ENCODE peak calls at places on chromosomes 12 and 14, in six cellular contexts. One of them, this sample, is unnamed.

GRCh38 chr14:34254596-34254995 is 207.4 kb downstream of the SPTSSA start:
- DNase-seq in HepG2: no peak
- DNase-seq in SK-N-SH: no peak
- DNase-seq in K562: no peak
- DNase-seq in GM12878: no peak
- DNase-seq in H1: no peak
- DNase-seq in this sample: no peak

GRCh38 chr14:68673464-68673863 is 119.4 kb downstream of the ZFP36L1 start:
- DNase-seq in HepG2: no peak
- DNase-seq in SK-N-SH: no peak
- DNase-seq in K562: no peak
- DNase-seq in GM12878: no peak
- DNase-seq in H1: no peak
- DNase-seq in this sample: no peak

GRCh38 chr12:49664591-49665146 is 41.3 kb downstream of the PRPF40B start:
- DNase-seq in HepG2: no peak
- DNase-seq in SK-N-SH: peak
- DNase-seq in K562: no peak
- DNase-seq in GM12878: no peak
- DNase-seq in H1: no peak
- DNase-seq in this sample: no peak

GRCh38 chr12:104467346-104467837 is 10.6 kb downstream of the CHST11 start:
- DNase-seq in HepG2: no peak
- DNase-seq in SK-N-SH: no peak
- DNase-seq in K562: peak
- DNase-seq in GM12878: no peak
- DNase-seq in H1: no peak
- DNase-seq in this sample: peak

GRCh38 chr12:131113562-131113961 is 159.9 kb downstream of the ADGRD1 start:
- DNase-seq in HepG2: no peak
- DNase-seq in SK-N-SH: peak
- DNase-seq in K562: no peak
- DNase-seq in GM12878: no peak
- DNase-seq in H1: no peak
- DNase-seq in this sample: no peak

GRCh38 chr12:3809357-3810015 is 56.6 kb upstream of the CRACR2A start:
- DNase-seq in HepG2: no peak
- DNase-seq in SK-N-SH: no peak
- DNase-seq in K562: no peak
- DNase-seq in GM12878: no peak
- DNase-seq in H1: no peak
- DNase-seq in this sample: no peak

GRCh38 chr14:71358209-71358931 is 451.1 kb downstream of the PCNX1 start:
- DNase-seq in HepG2: no peak
- DNase-seq in SK-N-SH: no peak
- DNase-seq in K562: no peak
- DNase-seq in GM12878: peak
- DNase-seq in H1: no peak
- DNase-seq in this sample: no peak

GRCh38 chr12:50542448-50542847 is 37.7 kb downstream of the DIP2B start:
- DNase-seq in HepG2: no peak
- DNase-seq in SK-N-SH: no peak
- DNase-seq in K562: no peak
- DNase-seq in GM12878: no peak
- DNase-seq in H1: no peak
- DNase-seq in this sample: no peak

GRCh38 chr12:78880078-78880477 is 15.5 kb downstream of the SYT1 start:
- DNase-seq in HepG2: no peak
- DNase-seq in SK-N-SH: no peak
- DNase-seq in K562: no peak
- DNase-seq in GM12878: no peak
- DNase-seq in H1: no peak
- DNase-seq in this sample: no peak

GRCh38 chr12:5200276-5201087 is 156.8 kb downstream of the KCNA5 start:
- DNase-seq in HepG2: peak
- DNase-seq in SK-N-SH: peak
- DNase-seq in K562: peak
- DNase-seq in GM12878: no peak
- DNase-seq in H1: peak
- DNase-seq in this sample: peak

GRCh38 chr14:85293820-85294219 is 236.1 kb upstream of the FLRT2 start:
- DNase-seq in HepG2: no peak
- DNase-seq in SK-N-SH: no peak
- DNase-seq in K562: no peak
- DNase-seq in GM12878: no peak
- DNase-seq in H1: no peak
- DNase-seq in this sample: no peak

GRCh38 chr14:50095895-50096294 is 20.5 kb downstream of the VCPKMT start:
- DNase-seq in HepG2: no peak
- DNase-seq in SK-N-SH: no peak
- DNase-seq in K562: no peak
- DNase-seq in GM12878: no peak
- DNase-seq in H1: no peak
- DNase-seq in this sample: no peak

DNA sequence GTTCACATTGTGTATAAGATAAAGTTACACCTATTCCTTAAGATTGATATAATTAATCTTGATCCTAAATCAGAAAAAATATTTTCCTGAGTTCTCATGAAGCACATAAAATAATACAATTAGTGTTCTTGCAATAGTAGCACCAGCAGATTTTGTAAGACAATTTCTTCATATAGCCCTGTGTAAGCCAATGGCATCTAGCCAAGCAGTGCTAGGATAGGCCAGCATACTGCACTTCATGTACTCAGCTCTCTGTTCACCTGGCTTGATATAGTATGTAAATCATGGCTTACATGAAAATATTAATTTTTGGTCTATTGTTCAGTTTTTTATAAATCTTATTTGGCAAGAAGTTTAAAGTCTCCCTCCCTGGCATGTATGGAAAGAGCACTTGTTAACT is 1.9 kb downstream of the KLRF2 start:
- DNase-seq in HepG2: no peak
- DNase-seq in SK-N-SH: no peak
- DNase-seq in K562: no peak
- DNase-seq in GM12878: no peak
- DNase-seq in H1: no peak
- DNase-seq in this sample: peak
- TF ChIP-seq GABPA in HepG2: no peak
- TF ChIP-seq GABPA in SK-N-SH: no peak
- TF ChIP-seq GABPA in K562: no peak
- TF ChIP-seq GABPA in GM12878: no peak
- TF ChIP-seq GABPA in H1: no peak
- TF ChIP-seq GABPA in this sample: no peak

GRCh38 chr14:102930138-102930752 is 7.8 kb downstream of the AMN start:
- DNase-seq in HepG2: no peak
- DNase-seq in SK-N-SH: peak
- DNase-seq in K562: no peak
- DNase-seq in GM12878: no peak
- DNase-seq in H1: no peak
- DNase-seq in this sample: no peak
- TF ChIP-seq GABPA in HepG2: no peak
- TF ChIP-seq GABPA in SK-N-SH: no peak
- TF ChIP-seq GABPA in K562: no peak
- TF ChIP-seq GABPA in GM12878: no peak
- TF ChIP-seq GABPA in H1: no peak
- TF ChIP-seq GABPA in this sample: no peak

GRCh38 chr12:129531004-129531403 is 372.8 kb downstream of the TMEM132D start:
- DNase-seq in HepG2: peak
- DNase-seq in SK-N-SH: no peak
- DNase-seq in K562: no peak
- DNase-seq in GM12878: no peak
- DNase-seq in H1: peak
- DNase-seq in this sample: no peak
- TF ChIP-seq GABPA in HepG2: no peak
- TF ChIP-seq GABPA in SK-N-SH: no peak
- TF ChIP-seq GABPA in K562: no peak
- TF ChIP-seq GABPA in GM12878: no peak
- TF ChIP-seq GABPA in H1: no peak
- TF ChIP-seq GABPA in this sample: no peak

DNA sequence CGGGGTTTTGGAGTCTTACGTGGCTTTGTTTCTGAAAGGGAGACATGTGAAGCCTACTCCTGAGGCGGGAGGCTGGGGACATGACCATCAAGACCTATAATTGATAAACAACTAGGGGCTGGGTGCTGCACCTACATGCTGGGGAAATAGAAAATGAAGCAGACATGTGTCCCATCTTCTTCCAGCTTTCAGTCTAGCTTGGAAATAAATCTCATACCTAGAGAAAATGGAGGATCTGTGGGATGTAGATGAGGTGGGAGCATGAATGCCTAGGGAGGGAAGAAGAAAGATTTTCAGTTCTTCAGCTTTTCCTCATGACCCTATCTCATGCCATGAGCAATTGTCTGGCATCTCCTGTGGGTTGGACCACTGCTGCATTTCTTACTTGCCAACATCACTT is 22.1 kb downstream of the EMP1 start:
- DNase-seq in HepG2: no peak
- DNase-seq in SK-N-SH: no peak
- DNase-seq in K562: no peak
- DNase-seq in GM12878: no peak
- DNase-seq in H1: no peak
- DNase-seq in this sample: no peak
- TF ChIP-seq GABPA in HepG2: no peak
- TF ChIP-seq GABPA in SK-N-SH: no peak
- TF ChIP-seq GABPA in K562: no peak
- TF ChIP-seq GABPA in GM12878: no peak
- TF ChIP-seq GABPA in H1: no peak
- TF ChIP-seq GABPA in this sample: no peak

GRCh38 chr12:66848967-66849366 is 170.1 kb upstream of the GRIP1 start:
- DNase-seq in HepG2: no peak
- DNase-seq in SK-N-SH: no peak
- DNase-seq in K562: no peak
- DNase-seq in GM12878: no peak
- DNase-seq in H1: no peak
- DNase-seq in this sample: no peak
- TF ChIP-seq GABPA in HepG2: no peak
- TF ChIP-seq GABPA in SK-N-SH: no peak
- TF ChIP-seq GABPA in K562: no peak
- TF ChIP-seq GABPA in GM12878: no peak
- TF ChIP-seq GABPA in H1: no peak
- TF ChIP-seq GABPA in this sample: no peak

GRCh38 chr12:7459973-7460372 is 16.0 kb upstream of the CD163L1 start:
- DNase-seq in HepG2: no peak
- DNase-seq in SK-N-SH: no peak
- DNase-seq in K562: no peak
- DNase-seq in GM12878: no peak
- DNase-seq in H1: no peak
- DNase-seq in this sample: no peak

DNA sequence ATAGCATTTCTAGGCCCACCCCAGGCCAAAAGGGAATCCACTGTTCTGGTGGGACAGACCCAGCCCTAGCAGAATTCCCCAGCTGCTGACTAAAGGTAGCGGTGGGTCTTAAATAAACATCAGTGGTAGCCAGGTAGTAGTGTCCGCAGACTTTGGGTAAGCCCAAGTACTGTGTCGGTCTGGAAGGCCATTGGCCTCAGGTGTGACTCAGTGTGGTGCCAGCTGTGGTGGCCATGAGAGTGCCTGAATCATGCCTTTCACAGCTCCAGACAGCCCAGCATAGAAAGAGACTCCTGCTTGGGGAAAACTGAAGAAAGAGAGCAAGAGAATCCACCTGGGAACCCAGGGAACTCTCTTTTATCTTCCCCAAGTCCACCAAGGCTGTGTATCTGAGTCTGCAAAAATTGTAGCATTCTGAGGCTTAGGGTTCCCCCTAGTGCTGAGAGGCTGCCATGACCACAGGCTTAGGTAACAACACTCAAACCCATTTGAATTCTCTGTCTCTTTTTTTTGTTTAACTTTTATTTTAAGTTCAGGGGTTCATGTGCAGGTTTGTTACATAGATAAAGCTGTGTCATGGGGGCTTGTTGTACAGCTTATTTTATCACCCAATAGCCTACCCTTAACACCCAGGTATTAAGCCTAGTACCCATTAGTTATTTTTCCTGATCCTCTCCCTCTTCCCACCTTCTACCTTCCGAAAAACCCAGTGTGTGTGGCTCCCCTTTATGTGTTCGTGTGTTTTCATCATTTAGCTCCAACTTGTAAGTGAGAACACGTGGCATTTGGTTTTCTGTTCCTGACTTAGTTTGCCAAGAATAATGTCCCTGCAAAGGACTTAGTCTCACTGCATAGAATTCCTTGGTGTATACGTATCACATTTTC is 16.7 kb upstream of the CD163L1 start:
- DNase-seq in HepG2: peak
- DNase-seq in SK-N-SH: peak
- DNase-seq in K562: peak
- DNase-seq in GM12878: no peak
- DNase-seq in H1: peak
- DNase-seq in this sample: peak
- TF ChIP-seq GABPA in HepG2: no peak
- TF ChIP-seq GABPA in SK-N-SH: no peak
- TF ChIP-seq GABPA in K562: no peak
- TF ChIP-seq GABPA in GM12878: no peak
- TF ChIP-seq GABPA in H1: no peak
- TF ChIP-seq GABPA in this sample: no peak

GRCh38 chr14:103697601-103698379 is 17.5 kb downstream of the XRCC3 start:
- DNase-seq in HepG2: no peak
- DNase-seq in SK-N-SH: no peak
- DNase-seq in K562: no peak
- DNase-seq in GM12878: no peak
- DNase-seq in H1: no peak
- DNase-seq in this sample: no peak
- TF ChIP-seq GABPA in HepG2: no peak
- TF ChIP-seq GABPA in SK-N-SH: no peak
- TF ChIP-seq GABPA in K562: no peak
- TF ChIP-seq GABPA in GM12878: no peak
- TF ChIP-seq GABPA in H1: no peak
- TF ChIP-seq GABPA in this sample: no peak

GRCh38 chr14:67620217-67620789 is 583 bp downstream of the ARG2 start:
- DNase-seq in HepG2: no peak
- DNase-seq in SK-N-SH: peak
- DNase-seq in K562: peak
- DNase-seq in GM12878: no peak
- DNase-seq in H1: no peak
- DNase-seq in this sample: no peak
- TF ChIP-seq GABPA in HepG2: no peak
- TF ChIP-seq GABPA in SK-N-SH: no peak
- TF ChIP-seq GABPA in K562: no peak
- TF ChIP-seq GABPA in GM12878: no peak
- TF ChIP-seq GABPA in H1: no peak
- TF ChIP-seq GABPA in this sample: no peak

This sample was measured in HL-60.